ENCODE peak calls at places on chromosome 5, in five cellular contexts. One of them, this sample, is unnamed.

GRCh38 chr5:5335708-5336211 is 86.7 kb upstream of the ICE1 start:
- DNase-seq in brain microvascular endothelial cell: peak
- DNase-seq in CD8-positive, alpha-beta T cell: no peak
- DNase-seq in transverse colon: no peak
- DNase-seq in neural progenitor cell: peak
- DNase-seq in this sample: no peak

GRCh38 chr5:72151646-72152045 is 44.4 kb downstream of the MAP1B start:
- DNase-seq in brain microvascular endothelial cell: no peak
- DNase-seq in CD8-positive, alpha-beta T cell: no peak
- DNase-seq in transverse colon: no peak
- DNase-seq in neural progenitor cell: no peak
- DNase-seq in this sample: no peak

GRCh38 chr5:115429345-115429940 is 115.1 kb downstream of the FEM1C start:
- DNase-seq in brain microvascular endothelial cell: no peak
- DNase-seq in CD8-positive, alpha-beta T cell: no peak
- DNase-seq in transverse colon: no peak
- DNase-seq in neural progenitor cell: no peak
- DNase-seq in this sample: no peak

GRCh38 chr5:126373621-126374416 is 49.4 kb upstream of the GRAMD2B start:
- DNase-seq in brain microvascular endothelial cell: peak
- DNase-seq in CD8-positive, alpha-beta T cell: peak
- DNase-seq in transverse colon: no peak
- DNase-seq in neural progenitor cell: no peak
- DNase-seq in this sample: no peak

GRCh38 chr5:153584561-153585359 is 94.3 kb downstream of the GRIA1 start:
- DNase-seq in brain microvascular endothelial cell: no peak
- DNase-seq in CD8-positive, alpha-beta T cell: no peak
- DNase-seq in transverse colon: no peak
- DNase-seq in neural progenitor cell: no peak
- DNase-seq in this sample: no peak

GRCh38 chr5:91176288-91177016 is 206.7 kb downstream of the ARRDC3 start:
- DNase-seq in brain microvascular endothelial cell: peak
- DNase-seq in CD8-positive, alpha-beta T cell: no peak
- DNase-seq in transverse colon: no peak
- DNase-seq in neural progenitor cell: no peak
- DNase-seq in this sample: peak

GRCh38 chr5:154625031-154625430 is 130.1 kb upstream of the LARP1 start:
- DNase-seq in brain microvascular endothelial cell: no peak
- DNase-seq in CD8-positive, alpha-beta T cell: no peak
- DNase-seq in transverse colon: no peak
- DNase-seq in neural progenitor cell: no peak
- DNase-seq in this sample: no peak

GRCh38 chr5:139658501-139658927 is 10.4 kb downstream of the CXXC5 start:
- DNase-seq in brain microvascular endothelial cell: no peak
- DNase-seq in CD8-positive, alpha-beta T cell: no peak
- DNase-seq in transverse colon: no peak
- DNase-seq in neural progenitor cell: no peak
- DNase-seq in this sample: no peak

GRCh38 chr5:177194278-177194677 is 60.7 kb downstream of the NSD1 start:
- DNase-seq in brain microvascular endothelial cell: peak
- DNase-seq in CD8-positive, alpha-beta T cell: no peak
- DNase-seq in transverse colon: no peak
- DNase-seq in neural progenitor cell: no peak
- DNase-seq in this sample: no peak

GRCh38 chr5:140321796-140322195 is 18.9 kb upstream of the PFDN1 start:
- DNase-seq in brain microvascular endothelial cell: no peak
- DNase-seq in CD8-positive, alpha-beta T cell: no peak
- DNase-seq in transverse colon: peak
- DNase-seq in neural progenitor cell: no peak
- DNase-seq in this sample: no peak

GRCh38 chr5:180366303-180366702 is 13.2 kb upstream of the GFPT2 start:
- DNase-seq in brain microvascular endothelial cell: no peak
- DNase-seq in CD8-positive, alpha-beta T cell: no peak
- DNase-seq in transverse colon: no peak
- DNase-seq in neural progenitor cell: no peak
- DNase-seq in this sample: no peak

GRCh38 chr5:143218563-143219170 is 184.8 kb downstream of the NR3C1 start:
- DNase-seq in brain microvascular endothelial cell: no peak
- DNase-seq in CD8-positive, alpha-beta T cell: no peak
- DNase-seq in transverse colon: no peak
- DNase-seq in neural progenitor cell: no peak
- DNase-seq in this sample: no peak

GRCh38 chr5:94374336-94374735 is 244.1 kb downstream of the KIAA0825 start:
- DNase-seq in brain microvascular endothelial cell: no peak
- DNase-seq in CD8-positive, alpha-beta T cell: no peak
- DNase-seq in transverse colon: no peak
- DNase-seq in neural progenitor cell: no peak
- DNase-seq in this sample: no peak

GRCh38 chr5:10364186-10364689 is 10.7 kb downstream of the MARCHF6 start:
- DNase-seq in brain microvascular endothelial cell: no peak
- DNase-seq in CD8-positive, alpha-beta T cell: no peak
- DNase-seq in transverse colon: no peak
- DNase-seq in neural progenitor cell: no peak
- DNase-seq in this sample: no peak

GRCh38 chr5:120152472-120152871 is 311.6 kb upstream of the PRR16 start:
- DNase-seq in brain microvascular endothelial cell: peak
- DNase-seq in CD8-positive, alpha-beta T cell: no peak
- DNase-seq in transverse colon: no peak
- DNase-seq in neural progenitor cell: no peak
- DNase-seq in this sample: no peak

GRCh38 chr5:77628840-77629552 is 9.5 kb downstream of the OTP start:
- DNase-seq in brain microvascular endothelial cell: no peak
- DNase-seq in CD8-positive, alpha-beta T cell: no peak
- DNase-seq in transverse colon: no peak
- DNase-seq in neural progenitor cell: peak
- DNase-seq in this sample: no peak
- TF ChIP-seq CTCF in brain microvascular endothelial cell: peak
- TF ChIP-seq CTCF in CD8-positive, alpha-beta T cell: no peak
- TF ChIP-seq CTCF in transverse colon: no peak
- TF ChIP-seq CTCF in neural progenitor cell: peak
- TF ChIP-seq CTCF in this sample: peak

GRCh38 chr5:35282805-35283204 is 52.5 kb upstream of the PRLR start:
- DNase-seq in brain microvascular endothelial cell: no peak
- DNase-seq in CD8-positive, alpha-beta T cell: no peak
- DNase-seq in transverse colon: no peak
- DNase-seq in neural progenitor cell: no peak
- DNase-seq in this sample: no peak
- TF ChIP-seq CTCF in brain microvascular endothelial cell: no peak
- TF ChIP-seq CTCF in CD8-positive, alpha-beta T cell: no peak
- TF ChIP-seq CTCF in transverse colon: no peak
- TF ChIP-seq CTCF in neural progenitor cell: no peak
- TF ChIP-seq CTCF in this sample: no peak

GRCh38 chr5:51414516-51414915 is 31.3 kb downstream of the ISL1 start:
- DNase-seq in brain microvascular endothelial cell: no peak
- DNase-seq in CD8-positive, alpha-beta T cell: no peak
- DNase-seq in transverse colon: no peak
- DNase-seq in neural progenitor cell: no peak
- DNase-seq in this sample: no peak

GRCh38 chr5:51411917-51412316 is 28.7 kb downstream of the ISL1 start:
- DNase-seq in brain microvascular endothelial cell: no peak
- DNase-seq in CD8-positive, alpha-beta T cell: no peak
- DNase-seq in transverse colon: no peak
- DNase-seq in neural progenitor cell: no peak
- DNase-seq in this sample: no peak

GRCh38 chr5:51416149-51416548 is 32.9 kb downstream of the ISL1 start:
- DNase-seq in brain microvascular endothelial cell: no peak
- DNase-seq in CD8-positive, alpha-beta T cell: no peak
- DNase-seq in transverse colon: no peak
- DNase-seq in neural progenitor cell: no peak
- DNase-seq in this sample: no peak
- TF ChIP-seq CTCF in brain microvascular endothelial cell: no peak
- TF ChIP-seq CTCF in CD8-positive, alpha-beta T cell: no peak
- TF ChIP-seq CTCF in transverse colon: no peak
- TF ChIP-seq CTCF in neural progenitor cell: no peak
- TF ChIP-seq CTCF in this sample: no peak

GRCh38 chr5:95554647-95555548 is at the start of the genes ARSK and SKIC3:
- DNase-seq in brain microvascular endothelial cell: peak
- DNase-seq in CD8-positive, alpha-beta T cell: peak
- DNase-seq in transverse colon: peak
- DNase-seq in neural progenitor cell: peak
- DNase-seq in this sample: peak
- TF ChIP-seq CTCF in brain microvascular endothelial cell: peak
- TF ChIP-seq CTCF in CD8-positive, alpha-beta T cell: no peak
- TF ChIP-seq CTCF in transverse colon: peak
- TF ChIP-seq CTCF in neural progenitor cell: peak
- TF ChIP-seq CTCF in this sample: peak

DNA sequence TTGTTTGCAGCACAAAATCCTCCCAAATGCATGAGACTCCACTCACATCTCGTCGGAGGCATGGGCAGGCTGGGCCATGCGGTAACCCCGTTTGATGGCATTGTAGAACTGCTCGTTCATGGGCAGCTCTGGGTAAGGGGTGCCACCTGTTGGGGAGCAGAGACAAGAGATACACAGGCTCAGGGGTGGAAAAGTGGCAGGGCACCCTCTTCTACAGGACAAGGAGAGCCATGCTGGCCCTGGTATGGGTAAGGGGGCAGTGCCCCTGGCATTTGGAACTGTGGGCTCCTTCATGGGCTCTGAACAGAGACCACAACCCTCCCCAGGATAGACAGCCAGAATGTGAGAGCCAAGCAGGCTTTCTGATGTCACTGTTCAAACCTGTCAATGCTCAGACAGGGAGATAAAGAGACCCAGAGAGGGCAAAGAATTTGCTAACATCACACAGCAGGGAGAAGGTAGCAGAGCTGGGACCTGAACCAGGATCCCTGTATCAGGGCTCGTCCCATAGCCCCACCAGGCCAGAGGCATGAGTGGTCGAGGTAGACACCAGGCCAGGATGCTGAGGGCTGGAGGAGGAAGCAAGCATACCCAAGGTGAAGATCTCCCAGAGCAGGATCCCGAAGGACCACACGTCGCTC is 33.2 kb upstream of the CSF1R start:
- DNase-seq in brain microvascular endothelial cell: no peak
- DNase-seq in CD8-positive, alpha-beta T cell: no peak
- DNase-seq in transverse colon: peak
- DNase-seq in neural progenitor cell: no peak
- DNase-seq in this sample: no peak
- TF ChIP-seq CTCF in brain microvascular endothelial cell: peak
- TF ChIP-seq CTCF in CD8-positive, alpha-beta T cell: no peak
- TF ChIP-seq CTCF in transverse colon: no peak
- TF ChIP-seq CTCF in neural progenitor cell: no peak
- TF ChIP-seq CTCF in this sample: no peak

GRCh38 chr5:43008369-43009158 is 31.6 kb downstream of the ANXA2R start:
- DNase-seq in brain microvascular endothelial cell: peak
- DNase-seq in CD8-positive, alpha-beta T cell: peak
- DNase-seq in transverse colon: peak
- DNase-seq in neural progenitor cell: peak
- DNase-seq in this sample: peak

GRCh38 chr5:43007246-43007910 is 32.7 kb downstream of the ANXA2R start:
- DNase-seq in brain microvascular endothelial cell: peak
- DNase-seq in CD8-positive, alpha-beta T cell: peak
- DNase-seq in transverse colon: peak
- DNase-seq in neural progenitor cell: peak
- DNase-seq in this sample: peak

GRCh38 chr5:43006411-43007202 is 33.5 kb downstream of the ANXA2R start:
- DNase-seq in brain microvascular endothelial cell: no peak
- DNase-seq in CD8-positive, alpha-beta T cell: no peak
- DNase-seq in transverse colon: no peak
- DNase-seq in neural progenitor cell: no peak
- DNase-seq in this sample: no peak

GRCh38 chr5:43010956-43011355 is 29.2 kb downstream of the ANXA2R start:
- DNase-seq in brain microvascular endothelial cell: no peak
- DNase-seq in CD8-positive, alpha-beta T cell: no peak
- DNase-seq in transverse colon: no peak
- DNase-seq in neural progenitor cell: no peak
- DNase-seq in this sample: no peak

GRCh38 chr5:43007911-43008368 is 32.2 kb downstream of the ANXA2R start:
- DNase-seq in brain microvascular endothelial cell: peak
- DNase-seq in CD8-positive, alpha-beta T cell: peak
- DNase-seq in transverse colon: peak
- DNase-seq in neural progenitor cell: peak
- DNase-seq in this sample: peak
- TF ChIP-seq CTCF in brain microvascular endothelial cell: peak
- TF ChIP-seq CTCF in CD8-positive, alpha-beta T cell: no peak
- TF ChIP-seq CTCF in transverse colon: no peak
- TF ChIP-seq CTCF in neural progenitor cell: no peak
- TF ChIP-seq CTCF in this sample: no peak